ENCODE peak calls at places on chromosome 17, in four cellular contexts. I is GM12864, H is foreskin fibroblast, X is colonic mucosa. Y is an unnamed sample.

GRCh38 chr17:44389723-44390202 is 314 bp upstream of the ITGA2B start:
- DNase-seq in H (no peak), X (no peak), I (no peak), Y (no peak)

GRCh38 chr17:34607917-34608316 is 28.5 kb downstream of the TMEM132E start:
- DNase-seq in X (no peak), I (no peak), H (no peak), Y (no peak)

GRCh38 chr17:335691-336090 is 16.9 kb downstream of the RPH3AL start:
- DNase-seq in X (no peak), I (no peak), H (no peak), Y (no peak)

GRCh38 chr17:80025796-80026195 is 9.9 kb downstream of the TBC1D16 start:
- DNase-seq in I (no peak), X (no peak), H (no peak), Y (no peak)

GRCh38 chr17:31444026-31444425 is 52.6 kb downstream of the RAB11FIP4 start:
- DNase-seq in X (no peak), H (peak; percentile 35), I (no peak), Y (peak; percentile 56)

GRCh38 chr17:49546546-49547535 is 28.8 kb upstream of the NXPH3 start:
- DNase-seq in I (no peak), H (no peak), X (no peak), Y (peak; percentile 3)

GRCh38 chr17:68455756-68456528 is 1.4 kb downstream of the WIPI1 start:
- DNase-seq in H (peak; percentile 90), I (no peak), X (no peak), Y (peak; percentile 56)

GRCh38 chr17:4892063-4892410 is 7.3 kb upstream of the C17orf107 start:
- DNase-seq in X (no peak), H (no peak), I (no peak), Y (no peak)

GRCh38 chr17:8621585-8621984 is 8.9 kb downstream of the MYH10 start:
- DNase-seq in I (no peak), H (peak; percentile 55), X (no peak), Y (no peak)

GRCh38 chr17:49333806-49334205 is 28.2 kb downstream of the ZNF652 start:
- DNase-seq in I (no peak), X (no peak), H (peak; percentile 22), Y (no peak)

GRCh38 chr17:3852561-3852960 is 6.5 kb upstream of the NCBP3 start:
- DNase-seq in H (peak; percentile 15), X (no peak), I (no peak), Y (no peak)

GRCh38 chr17:47223007-47223406 is 13.9 kb downstream of the MYL4 start:
- DNase-seq in H (peak; percentile 63), I (no peak), X (no peak), Y (no peak)

GRCh38 chr17:41944943-41945342 is 14.5 kb downstream of the ODAD4 start:
- DNase-seq in X (no peak), H (no peak), I (no peak), Y (no peak)

GRCh38 chr17:65644545-65644944 is 83.1 kb upstream of the AXIN2 start:
- DNase-seq in X (no peak), H (no peak), I (no peak), Y (no peak)

GRCh38 chr17:66727634-66728570 is 107.0 kb upstream of the CACNG5 start:
- DNase-seq in X (peak; percentile 81), I (peak; percentile 18), H (peak; percentile 69), Y (peak; percentile 68)

GRCh38 chr17:43118679-43119615 is 6.2 kb downstream of the BRCA1 start:
- DNase-seq in X (no peak), I (no peak), H (peak; percentile 8), Y (no peak)

GRCh38 chr17:77124192-77124908 is 16.4 kb upstream of the SEC14L1 start:
- DNase-seq in X (no peak), H (peak; percentile 58), I (no peak), Y (no peak)

GRCh38 chr17:71902931-71903506 is 217.8 kb upstream of the SOX9 start:
- DNase-seq in I (no peak), X (no peak), H (peak; percentile 12), Y (peak; percentile 35)

GRCh38 chr17:45384047-45384799 is 48.4 kb downstream of the ARHGAP27 start:
- DNase-seq in X (no peak), I (no peak), H (no peak), Y (no peak)

GRCh38 chr17:2044263-2044894 is 2.6 kb downstream of the OVCA2 start:
- DNase-seq in X (no peak), H (no peak), I (no peak), Y (no peak)

GRCh38 chr17:70797166-70797565 is 627.8 kb downstream of the KCNJ2 start:
- DNase-seq in X (no peak), I (no peak), H (no peak), Y (no peak)

GRCh38 chr17:64491034-64491860 is 5.6 kb downstream of the POLG2 start:
- DNase-seq in H (peak; percentile 65), X (peak; percentile 53), I (no peak), Y (no peak)

GRCh38 chr17:40568074-40568836 is 3.0 kb upstream of the CCR7 start:
- DNase-seq in I (no peak), X (no peak), H (no peak), Y (no peak)

GRCh38 chr17:45117283-45117682 is 15.0 kb downstream of the PLCD3 start:
- DNase-seq in H (no peak), I (no peak), X (no peak), Y (no peak)

GRCh38 chr17:19339341-19339815 is 23.1 kb downstream of the B9D1 start:
- DNase-seq in H (peak; percentile 58), X (no peak), I (no peak), Y (no peak)

GRCh38 chr17:58284613-58285421 is 4.1 kb upstream of the MPO start:
- DNase-seq in H (no peak), I (no peak), X (no peak), Y (no peak)

GRCh38 chr17:21239680-21240374 is 13.4 kb downstream of the NATD1 start:
- DNase-seq in I (no peak), X (no peak), H (peak; percentile 44), Y (peak; percentile 67)

GRCh38 chr17:6138761-6139446 is 68.7 kb downstream of the WSCD1 start:
- DNase-seq in I (no peak), H (no peak), X (no peak), Y (no peak)

GRCh38 chr17:48576479-48577309 is 1.5 kb downstream of the HOXB4 start:
- DNase-seq in I (no peak), X (no peak), H (no peak), Y (no peak)

GRCh38 chr17:32701860-32702259 is 175.1 kb downstream of the MYO1D start:
- DNase-seq in H (no peak), I (no peak), X (no peak), Y (no peak)